ENCODE peak calls at places on chromosomes 12 and 14, in four cellular contexts. E is thoracic aorta, B is NCI-H1694 treated with DMSO at 0.1 percent for 48 hours, S is mucosa of gallbladder. N is an unnamed sample.

GRCh38 chr12:7369274-7369729 is 65.4 kb downstream of the ACSM4 start:
- DNase-seq in S (no peak), E (no peak), B (no peak), N (no peak)

GRCh38 chr14:69543341-69544249 is 31.1 kb downstream of the CCDC177 start:
- DNase-seq in E (peak; percentile 13), S (peak; percentile 48), B (peak; percentile 5), N (peak; percentile 51)

GRCh38 chr12:1857821-1858220 is 37.5 kb downstream of the LRTM2 start:
- DNase-seq in E (no peak), S (no peak), B (no peak), N (no peak)

GRCh38 chr12:77133566-77133965 is 68.2 kb upstream of the E2F7 start:
- DNase-seq in B (no peak), E (no peak), S (peak; percentile 62), N (no peak)

GRCh38 chr14:78130356-78130755 is 39.8 kb upstream of the NRXN3 start:
- DNase-seq in S (no peak), E (no peak), B (no peak), N (no peak)

GRCh38 chr14:32019271-32019670 is 57.8 kb upstream of the ARHGAP5 start:
- DNase-seq in B (no peak), E (no peak), S (no peak), N (no peak)

GRCh38 chr12:70402597-70402996 is 36.5 kb downstream of the KCNMB4 start:
- DNase-seq in B (no peak), S (no peak), E (no peak), N (no peak)

GRCh38 chr14:27184371-27184901 is 586.6 kb upstream of the NOVA1 start:
- DNase-seq in S (no peak), B (no peak), E (no peak), N (no peak)

GRCh38 chr12:92039048-92039447 is 106.6 kb downstream of the BTG1 start:
- DNase-seq in B (no peak), E (no peak), S (no peak), N (no peak)